ENCODE peak calls at places on chromosomes 13 and 19, in five cellular contexts. R is K562, N is GM12878, B is SK-N-SH, Z is HepG2. A is an unnamed sample.

GRCh38 chr19:32630338-32630737 is 44.6 kb downstream of the ANKRD27 start:
- DNase-seq in R (no peak), N (no peak), B (peak; percentile 37), Z (no peak), A (no peak)

GRCh38 chr19:3320853-3321252 is 45.5 kb upstream of the NFIC start:
- DNase-seq in R (no peak), N (no peak), B (no peak), Z (no peak), A (no peak)

GRCh38 chr13:102812616-102813287 is 13.8 kb downstream of the BIVM start:
- DNase-seq in R (no peak), N (no peak), B (no peak), Z (no peak), A (no peak)

GRCh38 chr13:102877285-102877684 is 31.5 kb downstream of the ERCC5 start:
- DNase-seq in R (no peak), N (no peak), B (no peak), Z (peak; percentile 53), A (no peak)

GRCh38 chr19:54462713-54463530 is 656 bp downstream of the LENG9 start:
- DNase-seq in R (peak; percentile 34), N (no peak), B (peak; percentile 57), Z (peak; percentile 54), A (no peak)

GRCh38 chr13:94384217-94384905 is 95.1 kb downstream of the DCT start:
- DNase-seq in R (no peak), N (no peak), B (no peak), Z (no peak), A (no peak)

GRCh38 chr13:49220035-49220855 is at the start of gene MLNR:
- DNase-seq in R (peak; percentile 42), N (no peak), B (peak; percentile 86), Z (peak; percentile 39), A (no peak)

GRCh38 chr13:67048084-67048792 is 181.9 kb downstream of the PCDH9 start:
- DNase-seq in R (no peak), N (no peak), B (no peak), Z (no peak), A (no peak)

GRCh38 chr19:14434543-14435319 is 1.6 kb downstream of the PKN1 start:
- DNase-seq in R (peak; percentile 54), N (no peak), B (peak; percentile 79), Z (peak; percentile 72), A (no peak)

GRCh38 chr13:79679334-79679733 is 198.4 kb downstream of the NDFIP2 start:
- DNase-seq in R (peak; percentile 33), N (no peak), B (peak; percentile 12), Z (peak; percentile 53), A (peak; percentile 56)

GRCh38 chr19:11421607-11422098 is 2.5 kb upstream of the RGL3 start:
- DNase-seq in R (peak; percentile 85), N (no peak), B (peak; percentile 77), Z (no peak), A (no peak)

GRCh38 chr13:97749174-97749573 is 204.3 kb upstream of the IPO5 start:
- DNase-seq in R (no peak), N (no peak), B (no peak), Z (peak; percentile 9), A (peak; percentile 32)

GRCh38 chr19:12783849-12784393 is 7.4 kb upstream of the JUNB start:
- DNase-seq in R (peak; percentile 38), N (no peak), B (no peak), Z (peak; percentile 45), A (no peak)

GRCh38 chr13:27601208-27601607 is 19.1 kb downstream of the LNX2 start:
- DNase-seq in R (no peak), N (no peak), B (no peak), Z (no peak), A (no peak)

DNA sequence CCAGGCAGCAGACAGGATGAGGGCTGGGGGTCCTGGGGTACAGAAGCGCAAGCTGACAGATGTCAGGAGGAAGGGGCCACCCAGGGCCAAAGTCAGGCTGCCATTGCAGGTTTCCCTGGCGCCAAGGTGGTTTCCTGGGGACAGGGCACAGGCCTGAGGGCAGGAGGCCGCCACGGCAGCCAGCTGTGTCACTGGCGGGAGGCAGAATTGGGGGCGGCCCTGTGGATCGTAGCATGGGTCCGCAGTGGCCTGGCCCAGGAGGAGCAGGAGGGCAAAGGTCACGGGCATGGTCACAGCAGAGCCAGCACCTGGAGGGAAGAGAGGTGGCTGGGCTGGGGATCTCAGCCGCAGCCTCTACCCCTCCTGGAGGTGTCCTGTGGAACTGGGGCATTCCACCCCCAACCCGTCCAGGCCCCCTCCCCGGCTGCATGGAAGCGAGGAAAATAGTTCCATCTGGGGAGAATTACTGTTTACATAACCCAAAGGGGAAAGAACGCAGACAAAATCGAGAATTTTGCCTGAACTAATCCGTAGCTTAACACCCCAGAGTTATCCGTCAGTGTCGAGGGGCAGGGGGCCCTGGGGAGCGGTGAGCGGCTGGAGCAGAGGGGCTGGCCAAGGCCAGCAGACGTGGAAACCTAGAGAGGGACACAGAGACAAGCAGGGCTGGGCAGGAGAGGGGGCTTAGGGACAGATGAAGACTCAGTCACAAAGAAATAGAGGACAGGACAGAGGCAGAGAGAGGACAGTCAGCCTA is 1.9 kb downstream of the NTN5 start:
- DNase-seq in R (no peak), N (no peak), B (no peak), Z (no peak), A (no peak)
- TF ChIP-seq YY1 in R (no peak), N (no peak), B (no peak), Z (no peak), A (no peak)

DNA sequence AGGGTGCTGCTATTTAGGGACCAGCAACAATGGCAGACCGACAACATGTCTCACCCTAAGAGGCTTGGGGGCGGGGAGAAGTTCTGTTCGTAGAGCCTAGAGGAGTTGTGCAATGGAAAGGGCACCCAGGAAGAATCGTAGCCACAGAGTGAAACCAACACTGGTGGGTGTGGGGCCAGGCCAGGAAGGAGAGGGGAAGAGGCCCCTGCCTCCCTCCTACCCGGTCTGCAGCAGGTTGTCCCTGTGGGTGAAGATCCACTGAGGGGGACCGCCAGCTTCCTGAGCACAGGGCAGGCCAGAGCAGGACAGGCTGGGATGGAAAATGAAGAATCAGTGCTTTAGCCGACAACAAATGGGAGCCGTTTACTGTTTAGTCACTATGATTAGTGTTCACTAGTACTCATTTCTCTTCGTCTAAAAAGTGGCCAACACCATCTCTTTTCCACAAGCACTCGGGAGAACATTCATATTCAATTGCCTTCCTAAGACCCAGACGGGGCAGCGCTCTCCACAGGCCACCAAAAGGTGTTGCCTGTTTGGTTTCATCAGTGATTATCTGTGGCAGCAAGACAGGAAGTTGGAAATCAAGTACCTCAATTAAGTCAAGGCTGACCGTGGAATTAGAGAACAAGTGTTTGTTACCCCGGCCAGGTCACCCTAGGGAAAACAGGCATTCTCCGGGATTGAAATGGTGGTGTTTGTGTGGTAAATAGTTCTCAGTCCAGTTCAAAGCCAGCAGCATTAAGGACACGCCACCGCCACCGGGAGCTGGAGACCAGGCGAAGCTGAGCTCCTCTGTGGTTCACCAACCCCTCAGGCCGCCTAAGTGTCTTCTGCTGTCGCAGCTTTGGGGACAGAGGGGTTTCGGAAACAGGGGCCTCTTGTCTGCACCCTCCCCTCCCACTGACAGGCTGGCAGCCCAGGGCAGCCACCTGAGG is 1.0 kb upstream of the ATP11A start:
- DNase-seq in R (no peak), N (no peak), B (no peak), Z (peak; percentile 24), A (no peak)
- H3K27ac ChIP-seq in R (peak overlapping the region; percentile 79), N (peak overlapping the region; percentile 64), B (peak overlapping the region; percentile 34), Z (peak overlapping the region; percentile 84), A (peak overlapping the region; percentile 89)

DNA sequence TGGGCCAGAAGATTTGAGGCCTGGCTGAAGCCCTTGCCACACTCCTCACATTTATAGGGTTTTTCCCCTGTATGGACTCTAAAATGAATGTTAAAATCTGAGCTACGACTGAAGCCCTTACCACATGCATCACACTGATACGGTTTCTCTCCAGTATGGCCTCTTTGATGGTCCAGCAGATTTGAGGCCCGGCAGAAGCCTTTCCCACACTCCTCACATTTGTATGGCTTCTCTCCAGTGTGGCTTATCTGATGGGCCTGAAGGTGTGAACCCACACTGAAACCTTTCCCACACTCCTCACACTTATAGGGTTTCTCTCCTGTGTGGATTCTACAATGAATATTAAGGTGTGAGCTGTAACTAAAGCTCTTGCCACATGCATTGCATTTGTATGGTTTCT is 21.0 kb downstream of the ZNF45 start:
- DNase-seq in R (no peak), N (no peak), B (no peak), Z (no peak), A (no peak)
- TF ChIP-seq YY1 in R (no peak), N (no peak), B (no peak), Z (no peak), A (no peak)

DNA sequence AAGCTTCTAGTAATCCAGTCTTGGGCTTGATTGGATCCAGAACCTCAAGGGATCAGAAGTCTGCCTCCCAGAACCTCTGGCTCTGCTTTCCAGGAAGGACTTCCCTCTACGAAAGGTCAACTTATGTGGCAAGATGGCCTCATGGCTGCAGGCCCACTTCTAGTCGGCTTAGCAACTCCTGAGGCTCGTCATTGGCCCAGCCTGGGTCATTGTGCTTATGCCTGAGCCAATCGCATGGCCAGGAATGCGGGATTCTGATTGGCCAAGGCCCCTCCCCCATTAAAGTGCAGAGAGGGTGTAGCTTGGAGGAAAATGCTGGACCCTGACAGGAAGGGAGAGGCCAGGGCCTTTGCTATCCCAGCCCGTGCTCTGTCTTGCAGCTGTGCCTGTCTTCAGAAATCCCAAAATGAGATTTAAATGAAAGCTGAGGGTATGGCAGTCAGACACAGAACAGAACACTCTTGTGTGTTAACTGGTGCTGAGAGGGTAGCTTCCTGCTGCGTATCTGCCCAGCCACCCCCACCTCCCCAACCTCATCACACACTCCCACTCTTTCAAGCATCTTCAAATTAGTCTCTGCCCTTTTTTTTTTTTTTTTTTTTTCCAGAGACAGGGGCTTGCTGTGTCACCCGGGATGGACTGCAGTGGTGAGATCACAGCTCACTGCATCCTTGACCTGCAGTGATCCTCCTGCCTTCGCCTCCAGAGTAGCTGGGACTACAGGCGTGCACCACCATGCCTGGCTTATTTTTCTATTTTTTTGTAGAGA is 5.5 kb upstream of the CCNE1 start:
- DNase-seq in R (peak; percentile 74), N (no peak), B (peak; percentile 67), Z (peak; percentile 52), A (no peak)
- H3K27ac ChIP-seq in R (peak overlapping the region; percentile 53), N (no peak overlapping the region), B (peak overlapping the region; percentile 53), Z (no peak overlapping the region), A (no peak overlapping the region)

GRCh38 chr19:39946532-39946931 is 12.1 kb upstream of the FCGBP start:
- DNase-seq in R (no peak), N (no peak), B (no peak), Z (no peak), A (no peak)
- TF ChIP-seq YY1 in R (no peak), N (no peak), B (no peak), Z (no peak), A (no peak)

GRCh38 chr19:6766357-6767080 is 716 bp downstream of the SH2D3A start:
- DNase-seq in R (no peak), N (no peak), B (no peak), Z (no peak), A (no peak)
- H3K27ac ChIP-seq in R (peak overlapping the region; percentile 65), N (peak overlapping the region; percentile 71), B (no peak overlapping the region), Z (no peak overlapping the region), A (peak overlapping the region; percentile 93)

A was measured in HCT116.